ENCODE peak calls at places on chromosomes 13 and 19, in four cellular contexts. P, Y, N and X are unnamed samples.

GRCh38 chr19:16988661-16989060 is 37.9 kb downstream of the CPAMD8 start:
- DNase-seq in P (no peak), Y (no peak), N (no peak), X (no peak)

GRCh38 chr13:79869326-79869725 is 388.4 kb downstream of the NDFIP2 start:
- DNase-seq in P (peak), Y (no peak), N (no peak), X (no peak)

GRCh38 chr13:98775844-98776598 is 23.5 kb upstream of the SLC15A1 start:
- DNase-seq in P (peak), Y (peak), N (no peak), X (no peak)

GRCh38 chr13:33139186-33139585 is 123.0 kb downstream of the KL start:
- DNase-seq in P (no peak), Y (no peak), N (no peak), X (no peak)

GRCh38 chr13:40813662-40814454 is 24.4 kb downstream of the SLC25A15 start:
- DNase-seq in P (peak), Y (no peak), N (no peak), X (no peak)

GRCh38 chr13:98997738-98998641 is 20.1 kb upstream of the DOCK9 start:
- DNase-seq in P (peak), Y (peak), N (no peak), X (no peak)

GRCh38 chr19:49749055-49749716 is 13.9 kb downstream of the TSKS start:
- DNase-seq in P (peak), Y (no peak), N (no peak), X (no peak)

GRCh38 chr13:107993239-107993948 is 221.9 kb downstream of the LIG4 start:
- DNase-seq in P (peak), Y (no peak), N (no peak), X (no peak)

GRCh38 chr19:17872251-17873001 is 681 bp downstream of the SLC5A5 start:
- DNase-seq in P (no peak), Y (no peak), N (no peak), X (no peak)

GRCh38 chr19:56162258-56162657 is 13.6 kb upstream of the GALP start:
- DNase-seq in P (peak), Y (no peak), N (no peak), X (no peak)

GRCh38 chr13:21218351-21219043 is 42.0 kb downstream of the MRPL57 start:
- DNase-seq in P (peak), Y (no peak), N (no peak), X (no peak)

GRCh38 chr19:14363203-14364097 is 17.8 kb upstream of the ADGRE5 start:
- DNase-seq in P (peak), Y (no peak), N (no peak), X (peak)

GRCh38 chr13:20381401-20381800 is 144.3 kb downstream of the CRYL1 start:
- DNase-seq in P (no peak), Y (no peak), N (no peak), X (no peak)

GRCh38 chr13:49627831-49628652 is at the start of gene ARL11:
- DNase-seq in P (no peak), Y (no peak), N (no peak), X (no peak)

GRCh38 chr19:12720296-12720695 is 3.4 kb downstream of the TNPO2 start:
- DNase-seq in P (no peak), Y (no peak), N (no peak), X (no peak)

GRCh38 chr13:93948523-93948922 is 531.0 kb downstream of the DCT start:
- DNase-seq in P (no peak), Y (no peak), N (no peak), X (no peak)

GRCh38 chr19:50378169-50378862 is 2.1 kb downstream of the NR1H2 start:
- DNase-seq in P (no peak), Y (no peak), N (no peak), X (no peak)

GRCh38 chr13:55792544-55793178 is 1348.1 kb upstream of the PRR20A start:
- DNase-seq in P (no peak), Y (no peak), N (no peak), X (no peak)

GRCh38 chr13:27622102-27622820 is 569 bp downstream of the POLR1D start:
- DNase-seq in P (peak), Y (no peak), N (no peak), X (no peak)

GRCh38 chr19:50467566-50467965 is 8.7 kb upstream of the EMC10 start:
- DNase-seq in P (no peak), Y (no peak), N (no peak), X (no peak)

GRCh38 chr13:29383476-29383875 is 212.0 kb downstream of the SLC7A1 start:
- DNase-seq in P (no peak), Y (no peak), N (no peak), X (no peak)

GRCh38 chr19:40411125-40411842 is 1.9 kb downstream of the PRX start:
- DNase-seq in P (no peak), Y (no peak), N (no peak), X (peak)

GRCh38 chr13:29435125-29435911 is 160.2 kb downstream of the SLC7A1 start:
- DNase-seq in P (peak), Y (no peak), N (peak), X (no peak)

GRCh38 chr13:97220151-97220900 is 1.8 kb upstream of the MBNL2 start:
- DNase-seq in P (peak), Y (no peak), N (no peak), X (no peak)

GRCh38 chr19:38362076-38362945 is 12.1 kb upstream of the PSMD8 start:
- DNase-seq in P (peak), Y (peak), N (no peak), X (peak)

GRCh38 chr13:82900453-82900852 is 981.8 kb downstream of the SLITRK1 start:
- DNase-seq in P (no peak), Y (no peak), N (no peak), X (no peak)

DNA sequence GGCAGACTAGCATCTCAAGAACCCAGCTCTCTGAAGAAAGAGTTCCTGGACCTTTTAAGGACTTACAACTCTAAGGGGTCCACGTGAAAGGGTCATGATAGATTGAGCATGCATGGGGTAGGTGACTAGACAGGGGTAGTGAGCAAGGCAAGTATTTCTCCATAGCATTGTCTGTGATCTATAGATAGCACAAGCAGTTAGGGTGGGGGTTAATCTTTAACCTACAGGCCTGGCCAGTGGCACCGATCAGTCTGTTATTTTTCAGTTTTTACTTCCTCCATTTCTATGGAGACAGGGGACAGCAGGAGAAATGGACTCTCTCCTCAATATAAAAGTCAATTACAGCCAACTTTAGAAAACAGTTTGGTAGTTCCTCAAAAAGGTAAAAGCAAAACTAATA is 983.6 kb downstream of the SLITRK1 start:
- DNase-seq in P (no peak), Y (no peak), N (no peak), X (no peak)
- H3K27ac ChIP-seq in P (no peak), Y (no peak), N (no peak), X (no peak)

GRCh38 chr13:48222358-48223015 is 10.5 kb upstream of the ITM2B start:
- DNase-seq in P (no peak), Y (no peak), N (no peak), X (peak)

GRCh38 chr13:48220592-48221300 is 12.3 kb upstream of the ITM2B start:
- DNase-seq in P (no peak), Y (peak), N (no peak), X (peak)

GRCh38 chr13:48216204-48216711 is 16.7 kb upstream of the ITM2B start:
- DNase-seq in P (no peak), Y (no peak), N (no peak), X (no peak)

GRCh38 chr13:48223016-48223385 is 10.0 kb upstream of the ITM2B start:
- DNase-seq in P (no peak), Y (no peak), N (no peak), X (no peak)

GRCh38 chr13:48221301-48222190 is 11.5 kb upstream of the ITM2B start:
- DNase-seq in P (no peak), Y (no peak), N (no peak), X (peak)
- H3K27ac ChIP-seq in P (no peak), Y (peak), N (no peak), X (peak)

GRCh38 chr19:1401138-1401888 is at the start of gene GAMT:
- DNase-seq in P (peak), Y (no peak), N (no peak), X (peak)

GRCh38 chr19:1399745-1400144 is 1.6 kb downstream of the GAMT start:
- DNase-seq in P (no peak), Y (no peak), N (no peak), X (no peak)

GRCh38 chr19:1402411-1403070 is 1.2 kb upstream of the GAMT start:
- DNase-seq in P (no peak), Y (no peak), N (no peak), X (no peak)

GRCh38 chr19:1400281-1401137 is 833 bp downstream of the GAMT start:
- DNase-seq in P (no peak), Y (no peak), N (no peak), X (peak)

DNA sequence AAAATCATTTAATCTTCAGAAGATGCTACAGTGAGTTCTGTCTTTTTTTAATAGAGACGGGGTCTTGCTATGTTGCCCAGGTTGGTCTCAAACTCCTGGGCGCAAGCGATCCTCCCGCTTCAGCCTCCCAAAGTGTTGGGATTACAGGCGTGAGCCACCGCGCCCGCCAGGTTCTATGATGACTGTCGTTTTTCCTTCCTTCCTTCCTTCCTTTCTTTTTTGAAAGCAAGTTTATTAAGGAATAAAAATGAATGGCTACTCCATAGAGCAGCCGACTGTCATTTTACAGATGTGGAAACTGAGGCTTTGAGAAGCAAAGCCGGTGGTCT is 511 bp upstream of the GAMT start:
- DNase-seq in P (no peak), Y (no peak), N (no peak), X (no peak)
- H3K27ac ChIP-seq in P (no peak), Y (no peak), N (no peak), X (no peak)

DNA sequence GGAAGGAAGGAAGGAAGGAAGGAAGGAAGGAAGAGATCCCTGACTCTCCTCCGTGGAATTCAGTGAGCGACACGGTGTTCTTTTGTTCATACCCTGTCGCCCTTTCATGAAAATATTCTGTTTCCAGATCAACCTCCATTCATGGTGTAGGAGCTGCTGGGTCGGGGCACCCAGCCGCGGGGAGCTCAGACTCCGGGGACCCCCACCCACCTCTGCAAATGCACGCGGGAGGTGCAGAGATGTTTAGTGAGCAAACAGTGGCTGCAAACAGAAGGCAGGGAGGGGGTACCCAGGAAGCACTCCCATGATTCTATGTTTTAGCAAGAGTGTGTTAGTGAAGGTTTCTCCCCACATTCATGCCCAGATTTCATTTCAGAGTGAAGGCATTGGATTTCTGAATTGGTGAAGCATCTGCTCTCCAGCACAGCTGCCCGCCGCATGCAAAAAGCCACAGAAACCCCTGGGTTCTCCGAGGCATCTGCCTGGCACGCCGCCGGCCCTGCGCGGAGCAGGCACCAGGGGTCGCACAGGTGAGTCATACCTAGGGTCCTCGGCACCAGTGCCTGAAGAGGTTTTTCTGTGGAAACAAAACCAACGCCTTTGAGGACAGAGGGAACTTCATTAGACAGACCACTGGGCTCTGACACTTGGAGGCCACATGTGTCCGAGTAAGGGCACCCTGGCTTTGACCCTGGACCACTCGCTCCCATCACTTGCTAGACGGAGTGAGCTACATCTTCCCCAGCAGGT is 80.6 kb downstream of the ZNF557 start:
- DNase-seq in P (no peak), Y (no peak), N (no peak), X (no peak)
- H3K27ac ChIP-seq in P (no peak), Y (no peak), N (no peak), X (no peak)

GRCh38 chr19:46618670-46619231 is 6.1 kb downstream of the PTGIR start:
- DNase-seq in P (no peak), Y (no peak), N (no peak), X (no peak)

GRCh38 chr19:46615966-46616365 is 8.9 kb downstream of the PTGIR start:
- DNase-seq in P (no peak), Y (no peak), N (no peak), X (no peak)

GRCh38 chr19:46616631-46617322 is 8.1 kb downstream of the PTGIR start:
- DNase-seq in P (peak), Y (no peak), N (no peak), X (peak)

GRCh38 chr19:46620267-46620666 is 4.6 kb downstream of the PTGIR start:
- DNase-seq in P (no peak), Y (no peak), N (no peak), X (no peak)

GRCh38 chr19:46617566-46618079 is 7.3 kb downstream of the PTGIR start:
- DNase-seq in P (no peak), Y (no peak), N (no peak), X (no peak)
- H3K27ac ChIP-seq in P (no peak), Y (no peak), N (peak), X (no peak)